ENCODE peak calls at places on chromosomes 7 and 10, in nine cellular contexts. G, I, P, N, U, Q, L, C and W are unnamed samples.

GRCh38 chr7:5773661-5774086 is 7.8 kb downstream of the RNF216 start:
- DNase-seq in G (no peak), I (peak), P (no peak), N (no peak), U (no peak), Q (no peak), L (no peak), C (peak), W (no peak)

GRCh38 chr7:38411404-38411803 is 138.0 kb upstream of the TARP start:
- DNase-seq in G (no peak), I (peak), P (no peak), N (peak), U (no peak), Q (no peak), L (no peak), C (no peak), W (peak)

GRCh38 chr7:2798669-2799068 is 45.4 kb downstream of the GNA12 start:
- DNase-seq in G (no peak), I (no peak), P (no peak), N (no peak), U (no peak), Q (no peak), L (no peak), C (no peak), W (no peak)

GRCh38 chr7:44114586-44115310 is 8.6 kb downstream of the POLD2 start:
- DNase-seq in G (no peak), I (no peak), P (no peak), N (no peak), U (peak), Q (no peak), L (no peak), C (no peak), W (no peak)

GRCh38 chr10:60182691-60183090 is 207.0 kb downstream of the ANK3 start:
- DNase-seq in G (no peak), I (peak), P (no peak), N (no peak), U (no peak), Q (no peak), L (no peak), C (no peak), W (no peak)

GRCh38 chr7:27873981-27874957 is 134.3 kb downstream of the TAX1BP1 start:
- DNase-seq in G (no peak), I (peak), P (no peak), N (no peak), U (peak), Q (no peak), L (no peak), C (no peak), W (no peak)

GRCh38 chr10:60413306-60414012 is 23.8 kb upstream of the ANK3 start:
- DNase-seq in G (no peak), I (no peak), P (no peak), N (no peak), U (no peak), Q (no peak), L (no peak), C (no peak), W (no peak)

GRCh38 chr7:34991938-34992840 is 45.1 kb downstream of the DPY19L1 start:
- DNase-seq in G (peak), I (peak), P (peak), N (no peak), U (no peak), Q (no peak), L (no peak), C (no peak), W (no peak)

GRCh38 chr10:80497187-80498038 is 40.3 kb upstream of the SH2D4B start:
- DNase-seq in G (no peak), I (peak), P (no peak), N (no peak), U (no peak), Q (no peak), L (no peak), C (no peak), W (no peak)

GRCh38 chr7:131012477-131013031 is 278.5 kb upstream of the KLF14 start:
- DNase-seq in G (no peak), I (no peak), P (no peak), N (no peak), U (no peak), Q (no peak), L (no peak), C (no peak), W (no peak)

GRCh38 chr10:52004342-52004949 is 305.1 kb upstream of the CSTF2T start:
- DNase-seq in G (no peak), I (peak), P (no peak), N (peak), U (no peak), Q (no peak), L (no peak), C (no peak), W (peak)

GRCh38 chr10:118590334-118590733 is 5.1 kb downstream of the PRLHR start:
- DNase-seq in G (no peak), I (peak), P (no peak), N (no peak), U (peak), Q (no peak), L (no peak), C (no peak), W (no peak)

GRCh38 chr10:114283535-114283934 is 44.5 kb downstream of the VWA2 start:
- DNase-seq in G (no peak), I (no peak), P (no peak), N (no peak), U (no peak), Q (no peak), L (no peak), C (no peak), W (no peak)

GRCh38 chr7:115707684-115708341 is 322.8 kb downstream of the TFEC start:
- DNase-seq in G (no peak), I (no peak), P (no peak), N (peak), U (no peak), Q (no peak), L (no peak), C (no peak), W (no peak)

GRCh38 chr7:27198138-27198841 is 1.6 kb downstream of the HOXA13 start:
- DNase-seq in G (no peak), I (no peak), P (no peak), N (no peak), U (no peak), Q (no peak), L (no peak), C (no peak), W (no peak)

GRCh38 chr10:51196508-51197175 is 122.4 kb downstream of the PRKG1 start:
- DNase-seq in G (no peak), I (no peak), P (no peak), N (no peak), U (no peak), Q (no peak), L (no peak), C (no peak), W (no peak)

GRCh38 chr10:3090914-3091313 is 23.6 kb downstream of the PFKP start:
- DNase-seq in G (no peak), I (peak), P (no peak), N (no peak), U (no peak), Q (no peak), L (no peak), C (no peak), W (no peak)

GRCh38 chr10:777913-778479 is 88.5 kb upstream of the DIP2C start:
- DNase-seq in G (no peak), I (no peak), P (no peak), N (no peak), U (no peak), Q (no peak), L (no peak), C (no peak), W (no peak)

GRCh38 chr7:45456747-45457146 is 117.4 kb upstream of the ADCY1 start:
- DNase-seq in G (no peak), I (no peak), P (no peak), N (no peak), U (no peak), Q (no peak), L (no peak), C (no peak), W (no peak)

GRCh38 chr10:10307551-10307950 is 710.1 kb upstream of the CELF2 start:
- DNase-seq in G (no peak), I (no peak), P (no peak), N (no peak), U (no peak), Q (no peak), L (no peak), C (no peak), W (no peak)

GRCh38 chr10:122494833-122495232 is 33.5 kb downstream of the HTRA1 start:
- DNase-seq in G (no peak), I (peak), P (no peak), N (no peak), U (no peak), Q (no peak), L (no peak), C (no peak), W (no peak)

GRCh38 chr7:154987571-154987970 is 15.4 kb downstream of the PAXIP1 start:
- DNase-seq in G (no peak), I (no peak), P (no peak), N (no peak), U (no peak), Q (no peak), L (no peak), C (no peak), W (no peak)

GRCh38 chr7:142939226-142939910 is at the start of gene LLCFC1:
- DNase-seq in G (no peak), I (no peak), P (no peak), N (peak), U (no peak), Q (no peak), L (peak), C (no peak), W (no peak)

GRCh38 chr10:76285012-76285411 is 853.6 kb downstream of the LRMDA start:
- DNase-seq in G (no peak), I (peak), P (no peak), N (no peak), U (no peak), Q (no peak), L (no peak), C (no peak), W (no peak)

GRCh38 chr10:26841733-26842317 is 18.9 kb downstream of the ABI1 start:
- DNase-seq in G (no peak), I (peak), P (no peak), N (no peak), U (no peak), Q (no peak), L (no peak), C (no peak), W (no peak)